ENCODE peak calls at places on chromosomes 16 and 17, in four cellular contexts. M is HCT116, Q is GM12878, H is stomach. V is an unnamed sample. For H3K27me3, the result is how much of the 10 kb centered on the place peaks cover.

GRCh38 chr17:32523017-32523680 is 36.4 kb downstream of the CDK5R1 start:
- DNase-seq in Q (peak), M (no peak), H (no peak), V (no peak)

GRCh38 chr16:24943471-24943870 is 71.7 kb downstream of the ARHGAP17 start:
- DNase-seq in H (no peak), Q (no peak), M (no peak), V (no peak)

GRCh38 chr16:81350306-81350615 is 35.5 kb downstream of the GAN start:
- DNase-seq in M (no peak), H (no peak), Q (no peak), V (no peak)

GRCh38 chr17:73720187-73720834 is 76.1 kb upstream of the SDK2 start:
- DNase-seq in H (no peak), Q (no peak), M (no peak), V (no peak)

GRCh38 chr16:56862776-56863175 is 2.2 kb upstream of the SLC12A3 start:
- DNase-seq in H (no peak), Q (no peak), M (no peak), V (no peak)

GRCh38 chr17:76174072-76174471 is 33.0 kb upstream of the FOXJ1 start:
- DNase-seq in H (no peak), Q (no peak), M (no peak), V (no peak)

GRCh38 chr17:3857261-3858105 is 11.4 kb upstream of the NCBP3 start:
- DNase-seq in M (no peak), H (no peak), Q (no peak), V (no peak)

GRCh38 chr17:48375356-48375755 is 54.7 kb downstream of the SKAP1 start:
- DNase-seq in H (no peak), M (no peak), Q (no peak), V (no peak)

GRCh38 chr16:83723244-83723643 is 84.5 kb upstream of the HSBP1 start:
- DNase-seq in H (no peak), Q (no peak), M (no peak), V (no peak)

GRCh38 chr17:79104898-79105600 is 30.4 kb downstream of the ENGASE start:
- DNase-seq in H (no peak), Q (no peak), M (no peak), V (no peak)

GRCh38 chr17:50947844-50948514 is 81.8 kb upstream of the TOB1 start:
- DNase-seq in Q (no peak), M (no peak), H (peak), V (no peak)

GRCh38 chr16:31404353-31405064 is 11.4 kb downstream of the ITGAD start:
- DNase-seq in Q (no peak), H (no peak), M (peak), V (no peak)

GRCh38 chr17:67281053-67281452 is 36.1 kb upstream of the HELZ start:
- DNase-seq in H (no peak), M (no peak), Q (no peak), V (no peak)

GRCh38 chr17:43094129-43094834 is 30.9 kb downstream of the BRCA1 start:
- DNase-seq in Q (no peak), M (no peak), H (no peak), V (no peak)

GRCh38 chr17:47257651-47258339 is 4.2 kb downstream of the ITGB3 start:
- DNase-seq in H (no peak), M (no peak), Q (no peak), V (no peak)

GRCh38 chr17:76088041-76088867 is 9.3 kb downstream of the ZACN start:
- DNase-seq in Q (no peak), M (no peak), H (no peak), V (no peak)

GRCh38 chr17:41972571-41973411 is 6.2 kb downstream of the CNP start:
- DNase-seq in H (peak), M (no peak), Q (no peak), V (no peak)

GRCh38 chr16:57903656-57904055 is 67.3 kb downstream of the CNGB1 start:
- DNase-seq in M (no peak), Q (no peak), H (no peak), V (no peak)

GRCh38 chr17:75118307-75118706 is 8.5 kb downstream of the ARMC7 start:
- DNase-seq in Q (no peak), M (no peak), H (no peak), V (no peak)

GRCh38 chr16:77868478-77868877 is 80.1 kb downstream of the VAT1L start:
- DNase-seq in H (no peak), Q (peak), M (no peak), V (no peak)

GRCh38 chr17:78133971-78134898 is 3.7 kb downstream of the TMC8 start:
- DNase-seq in Q (no peak), M (peak), H (peak), V (no peak)

GRCh38 chr17:35242158-35242804 is 591 bp upstream of the SLFN5 start:
- DNase-seq in Q (no peak), M (peak), H (peak), V (no peak)

GRCh38 chr17:40696651-40697072 is 6.9 kb downstream of the KRT24 start:
- DNase-seq in Q (no peak), M (no peak), H (no peak), V (no peak)

GRCh38 chr16:72788269-72788809 is 259.6 kb downstream of the ZFHX3 start:
- DNase-seq in H (no peak), M (no peak), Q (no peak), V (peak)

GRCh38 chr17:4542726-4543191 is 12.4 kb downstream of the MYBBP1A start:
- DNase-seq in M (no peak), Q (no peak), H (peak), V (no peak)

GRCh38 chr16:10988164-10988803 is 43.9 kb downstream of the CLEC16A start:
- DNase-seq in M (no peak), Q (no peak), H (no peak), V (no peak)

GRCh38 chr17:2398188-2398587 is 2.7 kb downstream of the MNT start:
- DNase-seq in M (no peak), Q (no peak), H (no peak), V (no peak)

GRCh38 chr16:72862090-72862489 is 185.8 kb downstream of the ZFHX3 start:
- DNase-seq in Q (no peak), H (no peak), M (no peak), V (no peak)

GRCh38 chr17:62720126-62720850 is 87.8 kb downstream of the MARCHF10 start:
- DNase-seq in Q (peak), M (no peak), H (no peak), V (no peak)

GRCh38 chr16:11949527-11949926 is 7.7 kb upstream of the NPIPB2 start:
- DNase-seq in Q (no peak), H (no peak), M (peak), V (no peak)

GRCh38 chr17:74211141-74211928 is 2.0 kb upstream of the TTYH2 start:
- DNase-seq in M (no peak), H (no peak), Q (no peak), V (no peak)

GRCh38 chr17:45908935-45909334 is 14.6 kb downstream of the MAPT start:
- DNase-seq in M (no peak), Q (no peak), H (no peak), V (no peak)

GRCh38 chr17:30990458-30990857 is 19.6 kb downstream of the RNF135 start:
- DNase-seq in M (no peak), Q (no peak), H (no peak), V (no peak)

GRCh38 chr16:14502932-14503741 is 126.9 kb downstream of the PARN start:
- DNase-seq in M (no peak), H (no peak), Q (peak), V (no peak)

GRCh38 chr16:53541326-53541725 is 38.3 kb upstream of the AKTIP start:
- DNase-seq in H (no peak), M (no peak), Q (no peak), V (no peak)

GRCh38 chr16:23389201-23389600 is 63.8 kb downstream of the COG7 start:
- DNase-seq in H (no peak), Q (no peak), M (no peak), V (no peak)

GRCh38 chr17:75869282-75870141 is 8.9 kb downstream of the TRIM47 start:
- DNase-seq in M (no peak), H (no peak), Q (no peak), V (no peak)

GRCh38 chr17:8137645-8138342 is 13.9 kb upstream of the HES7 start:
- DNase-seq in H (no peak), M (no peak), Q (no peak), V (no peak)

GRCh38 chr17:2008332-2009126 is 16.6 kb downstream of the RTN4RL1 start:
- DNase-seq in M (no peak), H (no peak), Q (no peak), V (no peak)

GRCh38 chr17:78488867-78489634 is 88.1 kb downstream of the DNAH17 start:
- DNase-seq in M (no peak), Q (no peak), H (no peak), V (no peak)

DNA sequence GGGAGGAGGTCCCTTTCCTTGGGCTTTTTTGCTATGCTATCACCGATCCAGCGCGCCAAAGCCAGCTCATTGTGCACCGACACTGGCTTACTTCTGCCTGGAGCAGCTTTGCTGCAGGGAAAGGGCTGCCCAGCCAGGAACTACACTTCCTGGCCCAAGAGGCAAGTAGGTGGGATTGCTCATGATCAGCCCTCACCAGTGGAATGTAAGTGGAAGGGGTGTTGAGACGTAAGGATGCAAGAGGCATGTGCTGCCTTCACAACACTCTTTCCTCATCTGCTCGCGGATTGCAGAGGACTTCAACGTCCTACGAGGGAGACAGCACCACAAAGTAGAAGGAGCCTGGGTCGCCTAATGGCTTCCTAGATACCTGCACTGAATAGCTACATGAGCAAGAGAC is 104.3 kb upstream of the FOXF1 start:
- DNase-seq in H (no peak), M (no peak), Q (no peak), V (no peak)
- H3K27me3 ChIP-seq in H (under half), M (under half), Q (under half), V (under half)

GRCh38 chr17:57551321-57552079 is 193.6 kb downstream of the CCDC182 start:
- DNase-seq in M (no peak), H (peak), Q (peak), V (no peak)
- TF ChIP-seq POLR2AphosphoS5 in M (no peak), H (no peak), Q (no peak), V (no peak)

DNA sequence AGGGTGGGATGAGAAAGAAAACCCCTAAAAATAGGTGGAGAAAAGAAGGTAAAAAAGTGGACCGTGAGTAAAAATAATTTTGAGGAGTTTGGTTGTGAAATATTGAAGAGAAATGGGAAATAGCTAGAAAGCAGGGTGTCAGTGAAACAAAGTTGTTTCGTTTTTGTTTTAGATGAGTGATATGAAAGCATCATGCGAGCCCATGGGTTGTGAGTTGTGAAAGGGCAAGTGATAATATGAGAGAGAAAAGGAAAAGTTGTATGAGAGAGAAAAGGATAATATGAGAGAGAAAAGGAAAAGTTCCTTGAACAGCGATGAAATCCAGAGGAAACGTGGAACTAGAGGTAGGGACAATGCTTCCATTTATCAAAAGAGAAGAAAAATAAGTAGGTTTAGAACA is 7.3 kb upstream of the SMIM36 start:
- DNase-seq in M (no peak), H (no peak), Q (no peak), V (no peak)
- H3K27me3 ChIP-seq in M (under half), H (under half), Q (under half), V (under half)

GRCh38 chr16:2973081-2973480 is 3.9 kb downstream of the PAQR4 start:
- DNase-seq in M (no peak), Q (no peak), H (no peak), V (no peak)

GRCh38 chr16:2970563-2970962 is 1.4 kb downstream of the PAQR4 start:
- DNase-seq in M (no peak), Q (no peak), H (no peak), V (no peak)

GRCh38 chr16:2969545-2970521 is 685 bp downstream of the PAQR4 start:
- DNase-seq in H (peak), Q (no peak), M (no peak), V (no peak)

GRCh38 chr16:2971985-2972784 is 3.0 kb downstream of the PAQR4 start:
- DNase-seq in Q (no peak), H (no peak), M (no peak), V (no peak)

DNA sequence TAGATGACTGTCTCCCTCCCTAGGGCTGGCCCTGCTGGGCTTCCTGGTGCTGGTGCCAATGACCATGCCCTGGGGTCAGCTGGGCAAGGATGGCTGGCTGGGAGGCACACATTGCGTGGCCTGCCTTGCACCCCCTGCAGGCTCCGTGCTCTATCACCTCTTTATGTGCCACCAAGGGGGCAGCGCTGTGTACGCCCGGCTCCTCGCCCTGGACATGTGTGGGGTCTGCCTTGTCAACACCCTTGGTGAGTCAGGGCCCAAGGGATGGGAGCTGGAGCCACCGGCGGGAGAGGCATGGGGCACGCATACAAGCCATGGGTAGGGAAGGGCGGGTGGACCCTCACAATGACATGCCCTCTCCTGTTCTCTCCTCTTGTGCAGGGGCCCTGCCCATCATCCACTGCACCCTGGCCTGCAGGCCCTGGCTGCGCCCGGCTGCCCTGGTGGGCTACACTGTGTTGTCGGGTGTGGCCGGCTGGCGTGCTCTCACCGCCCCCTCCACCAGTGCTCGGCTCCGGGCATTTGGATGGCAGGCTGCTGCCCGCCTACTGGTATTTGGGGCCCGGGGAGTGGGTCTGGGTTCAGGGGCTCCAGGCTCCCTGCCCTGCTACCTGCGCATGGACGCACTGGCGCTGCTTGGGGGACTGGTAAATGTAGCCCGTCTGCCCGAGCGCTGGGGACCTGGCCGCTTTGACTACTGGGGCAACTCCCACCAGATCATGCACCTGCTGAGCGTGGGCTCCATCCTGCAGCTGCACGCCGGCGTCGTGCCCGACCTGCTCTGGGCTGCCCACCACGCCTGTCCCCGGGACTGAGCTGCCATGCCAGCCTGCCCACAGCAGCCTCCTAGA is 2.2 kb downstream of the PAQR4 start:
- DNase-seq in H (no peak), Q (no peak), M (no peak), V (no peak)
- TF ChIP-seq POLR2AphosphoS5 in H (no peak), Q (no peak), M (peak), V (no peak)

GRCh38 chr16:3454631-3455147 is 11.2 kb downstream of the NAA60 start:
- DNase-seq in Q (no peak), H (no peak), M (no peak), V (no peak)
- H3K27me3 ChIP-seq in Q (under half), H (under half), M (under half), V (under half)

DNA sequence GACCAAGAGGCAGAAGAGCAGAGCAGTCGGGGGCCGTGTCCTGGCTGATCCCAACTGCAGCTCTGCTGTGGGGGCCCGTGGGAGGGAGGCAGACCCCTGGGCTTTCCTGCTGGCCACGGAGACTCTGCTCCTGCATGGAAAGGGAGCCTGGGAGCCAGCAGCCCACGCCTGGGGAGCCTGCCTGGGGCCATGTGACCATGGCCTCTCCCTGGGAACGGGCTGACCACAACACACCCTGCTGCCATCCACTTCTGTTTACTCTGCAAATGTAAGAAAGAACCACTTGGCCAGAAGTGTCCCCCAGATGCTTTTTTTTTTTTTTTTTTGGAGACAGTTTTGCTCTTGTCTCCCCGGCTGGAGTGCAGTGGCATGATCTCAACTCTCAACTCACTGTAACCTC is 2.0 kb upstream of the TEDC2 start:
- DNase-seq in Q (no peak), M (no peak), H (no peak), V (no peak)
- TF ChIP-seq POLR2AphosphoS5 in Q (no peak), M (no peak), H (no peak), V (no peak)

GRCh38 chr16:9542165-9542755 is 450.8 kb downstream of the HAPSTR1 start:
- DNase-seq in Q (no peak), H (no peak), M (no peak), V (no peak)

GRCh38 chr16:9541723-9542122 is 450.3 kb downstream of the HAPSTR1 start:
- DNase-seq in H (no peak), Q (no peak), M (no peak), V (no peak)

GRCh38 chr16:9545500-9546437 is 454.3 kb downstream of the HAPSTR1 start:
- DNase-seq in H (no peak), M (no peak), Q (no peak), V (no peak)

GRCh38 chr16:9549487-9549886 is 458.0 kb downstream of the HAPSTR1 start:
- DNase-seq in Q (no peak), H (no peak), M (no peak), V (no peak)

GRCh38 chr16:9546438-9546786 is 455.0 kb downstream of the HAPSTR1 start:
- DNase-seq in M (no peak), H (no peak), Q (no peak), V (no peak)
- H3K27me3 ChIP-seq in M (under half), H (under half), Q (under half), V (under half)

DNA sequence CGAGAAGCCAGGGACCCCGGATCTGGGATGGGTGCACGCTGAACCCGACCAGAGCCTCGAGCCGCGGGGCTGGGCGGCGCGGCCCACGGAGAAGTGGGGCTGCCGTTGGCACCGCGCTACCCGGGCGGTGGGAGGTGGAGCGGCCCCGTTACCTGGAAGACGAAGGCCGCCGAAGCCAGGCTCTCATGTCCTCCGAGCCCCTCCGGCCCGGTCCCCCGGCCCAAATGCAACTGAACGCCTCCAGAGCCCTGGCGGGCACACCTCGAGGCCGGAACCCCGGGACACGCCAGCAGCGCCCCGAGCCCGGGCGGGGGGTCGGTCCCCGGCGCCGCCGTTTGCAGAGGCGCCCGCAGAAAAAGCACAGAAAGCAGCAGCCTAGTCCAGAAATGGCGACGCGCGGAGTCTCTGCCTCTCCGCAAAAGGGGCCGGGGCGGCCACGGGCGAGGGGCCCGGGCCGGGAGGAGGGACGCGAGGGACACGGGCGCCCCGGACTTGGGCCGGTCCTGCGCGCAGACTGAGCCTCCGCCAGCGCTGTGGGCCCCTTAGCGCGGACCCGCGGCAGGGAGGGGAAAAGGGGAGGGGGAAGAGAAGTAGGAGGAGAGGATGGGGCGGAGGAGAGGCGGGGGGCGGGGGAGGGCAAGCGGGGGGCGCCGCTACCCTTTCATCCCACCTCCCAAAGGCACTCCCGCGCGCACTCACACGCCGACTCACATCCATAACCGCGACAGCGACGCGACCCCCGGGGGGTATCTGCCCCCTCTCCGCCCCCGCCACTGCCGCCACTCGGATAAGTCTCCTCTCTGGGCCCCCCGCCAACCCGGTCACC is 1.4 kb downstream of the AXIN2 start:
- DNase-seq in Q (no peak), M (no peak), H (peak), V (no peak)
- TF ChIP-seq POLR2AphosphoS5 in Q (no peak), M (no peak), H (peak), V (peak)